ENCODE peak calls at places on chromosome 10, in seven cellular contexts. I is stimulated activated CD4-positive, alpha-beta T cell treated with anti-CD3 and anti-CD28 coated beads, Interleukin-15, amount 100 ng/mL, for 1 hour; M is activated CD4-positive, alpha-beta T cell treated with anti-CD3 and anti-CD28 coated beads for 24 hours; K is Calu3; H is B cell; U is CD8-positive, alpha-beta memory T cell; A is AG20443. V is an unnamed sample.

GRCh38 chr10:124732931-124733536 is 11.1 kb downstream of the FAM53B start:
- DNase-seq in U (peak; percentile 74), H (no peak), A (no peak), M (peak; percentile 52), I (peak; percentile 49), K (no peak), V (peak; percentile 64)

GRCh38 chr10:71829171-71829570 is 21.9 kb downstream of the PSAP start:
- DNase-seq in U (no peak), A (no peak), M (no peak), H (no peak), I (no peak), K (no peak), V (peak; percentile 68)

GRCh38 chr10:15442056-15442455 is 71.0 kb upstream of the FAM171A1 start:
- DNase-seq in I (no peak), K (no peak), U (no peak), A (no peak), H (no peak), M (no peak), V (no peak)

GRCh38 chr10:106078796-106079576 is 1085.5 kb downstream of the SORCS1 start:
- DNase-seq in H (no peak), M (no peak), I (no peak), A (peak; percentile 35), K (no peak), U (no peak), V (no peak)

GRCh38 chr10:61452229-61452651 is 941 bp downstream of the TMEM26 start:
- DNase-seq in A (peak; percentile 18), I (no peak), H (no peak), U (no peak), K (no peak), M (no peak), V (no peak)

GRCh38 chr10:12443026-12443425 is 93.7 kb downstream of the CAMK1D start:
- DNase-seq in K (no peak), A (no peak), I (no peak), M (no peak), H (no peak), U (no peak), V (no peak)

GRCh38 chr10:30389543-30389942 is 40.5 kb upstream of the MTPAP start:
- DNase-seq in H (no peak), U (no peak), K (no peak), M (no peak), I (no peak), A (no peak), V (no peak)

GRCh38 chr10:115093286-115093775 is at the start of gene ATRNL1:
- DNase-seq in A (peak; percentile 52), I (no peak), K (no peak), H (no peak), U (no peak), M (no peak), V (no peak)

GRCh38 chr10:84415539-84416244 is 87.3 kb downstream of the CCSER2 start:
- DNase-seq in H (no peak), K (no peak), I (no peak), M (no peak), U (no peak), A (peak; percentile 8), V (no peak)

GRCh38 chr10:79479283-79479909 is 32.9 kb upstream of the EIF5AL1 start:
- DNase-seq in H (no peak), I (no peak), U (no peak), M (no peak), A (no peak), K (no peak), V (no peak)

GRCh38 chr10:49512121-49512809 is 26.7 kb downstream of the ERCC6 start:
- DNase-seq in A (peak; percentile 27), I (no peak), M (no peak), H (no peak), U (no peak), K (peak; percentile 10), V (no peak)

GRCh38 chr10:126956712-126957108 is 51.5 kb downstream of the DOCK1 start:
- DNase-seq in U (no peak), K (no peak), M (no peak), A (no peak), H (no peak), I (no peak), V (peak; percentile 41)

GRCh38 chr10:48813825-48814224 is 125.8 kb downstream of the LRRC18 start:
- DNase-seq in H (no peak), K (no peak), A (no peak), I (no peak), M (no peak), U (no peak), V (no peak)

GRCh38 chr10:110217609-110218008 is 10.2 kb downstream of the MXI1 start:
- DNase-seq in U (no peak), H (no peak), I (no peak), A (no peak), M (no peak), K (no peak), V (no peak)

GRCh38 chr10:133520193-133520738 is 6.9 kb upstream of the CYP2E1 start:
- DNase-seq in M (peak; percentile 95), H (peak; percentile 82), I (peak; percentile 93), K (peak; percentile 94), U (peak; percentile 89), A (peak; percentile 93), V (peak; percentile 86)

GRCh38 chr10:919481-919880 is 12.0 kb downstream of the LARP4B start:
- DNase-seq in U (no peak), A (no peak), I (no peak), K (no peak), H (no peak), M (no peak), V (no peak)

GRCh38 chr10:131175891-131176290 is 135.6 kb downstream of the TCERG1L start:
- DNase-seq in K (no peak), U (no peak), H (peak; percentile 5), I (no peak), A (no peak), M (no peak), V (no peak)

GRCh38 chr10:17435898-17436297 is 18.5 kb downstream of the ST8SIA6 start:
- DNase-seq in A (no peak), H (no peak), I (no peak), K (no peak), U (no peak), M (no peak), V (no peak)

GRCh38 chr10:48343871-48344598 is 37.6 kb downstream of the MAPK8 start:
- DNase-seq in I (no peak), M (no peak), U (no peak), H (no peak), K (no peak), A (peak; percentile 27), V (no peak)

GRCh38 chr10:108757946-108758345 is 1165.4 kb downstream of the XPNPEP1 start:
- DNase-seq in I (no peak), U (no peak), M (no peak), K (no peak), H (no peak), A (no peak), V (no peak)

GRCh38 chr10:93722550-93722949 is 20.2 kb upstream of the FRA10AC1 start:
- DNase-seq in I (no peak), H (no peak), M (no peak), K (no peak), A (no peak), U (no peak), V (no peak)

GRCh38 chr10:112732277-112732891 is 217.7 kb upstream of the TCF7L2 start:
- DNase-seq in A (peak; percentile 22), I (no peak), K (no peak), U (no peak), H (no peak), M (no peak), V (no peak)

GRCh38 chr10:71533936-71534335 is 137.2 kb downstream of the CDH23 start:
- DNase-seq in M (no peak), K (no peak), A (no peak), H (no peak), U (no peak), I (no peak), V (no peak)

GRCh38 chr10:52615349-52615748 is 157.2 kb downstream of the MBL2 start:
- DNase-seq in I (no peak), H (no peak), M (no peak), A (no peak), K (no peak), U (no peak), V (no peak)

GRCh38 chr10:71133710-71134686 is 78.4 kb upstream of the UNC5B start:
- DNase-seq in U (no peak), M (no peak), I (no peak), A (peak; percentile 3), K (no peak), H (no peak), V (no peak)

GRCh38 chr10:124245806-124246440 is 152.5 kb upstream of the CHST15 start:
- DNase-seq in M (no peak), H (no peak), U (no peak), I (no peak), A (no peak), K (no peak), V (peak; percentile 57)

GRCh38 chr10:11403116-11403515 is 208.3 kb downstream of the USP6NL start:
- DNase-seq in M (peak; percentile 6), U (peak; percentile 79), A (no peak), I (no peak), K (no peak), H (no peak), V (no peak)

GRCh38 chr10:73875139-73875475 is 752 bp upstream of the CAMK2G start:
- DNase-seq in I (no peak), H (peak; percentile 50), A (no peak), U (peak; percentile 60), M (peak; percentile 37), K (no peak), V (no peak)

GRCh38 chr10:45373003-45373782 is 823 bp upstream of the ALOX5 start:
- DNase-seq in U (no peak), H (peak; percentile 71), M (no peak), I (no peak), A (peak; percentile 10), K (peak; percentile 33), V (peak; percentile 66)

GRCh38 chr10:43452356-43452914 is 15.5 kb downstream of the ZNF487 start:
- DNase-seq in K (no peak), I (no peak), A (no peak), M (no peak), H (no peak), U (no peak), V (no peak)

GRCh38 chr10:79137404-79137803 is 68.6 kb downstream of the ZMIZ1 start:
- DNase-seq in A (no peak), H (no peak), K (no peak), M (no peak), I (no peak), U (no peak), V (no peak)

GRCh38 chr10:413662-414071 is 275.8 kb downstream of the DIP2C start:
- DNase-seq in A (no peak), K (no peak), H (no peak), I (no peak), M (no peak), U (no peak), V (no peak)

GRCh38 chr10:62239994-62240393 is 28.6 kb downstream of the RTKN2 start:
- DNase-seq in K (no peak), M (no peak), H (no peak), I (no peak), U (no peak), A (peak; percentile 9), V (no peak)

GRCh38 chr10:126042906-126043305 is 146.5 kb downstream of the FANK1 start:
- DNase-seq in K (no peak), H (no peak), I (no peak), U (no peak), A (no peak), M (no peak), V (no peak)

GRCh38 chr10:51838506-51838905 is 139.1 kb upstream of the CSTF2T start:
- DNase-seq in M (no peak), A (no peak), I (no peak), H (no peak), U (no peak), K (no peak), V (no peak)

GRCh38 chr10:76624470-76624869 is 1013.1 kb downstream of the KCNMA1 start:
- DNase-seq in A (no peak), U (no peak), K (no peak), H (no peak), M (no peak), I (no peak), V (no peak)